ENCODE peak calls at places on chromosome 17, in ten cellular contexts. A, J, I, Z, P, H, X, M, F and G are unnamed samples.

GRCh38 chr17:35747540-35748017 is 5.5 kb downstream of the GAS2L2 start:
- DNase-seq in Z (peak; percentile 74), X (peak; percentile 67), H (peak; percentile 77), P (peak; percentile 74), A (no peak), F (peak; percentile 80), J (peak; percentile 86), M (peak; percentile 59), I (peak; percentile 81), G (peak; percentile 86)

GRCh38 chr17:1783834-1784611 is 22.2 kb downstream of the SERPINF1 start:
- DNase-seq in Z (peak; percentile 31), H (peak; percentile 74), M (peak; percentile 81), J (peak; percentile 68), A (peak; percentile 92), F (peak; percentile 85), I (peak; percentile 97), P (peak; percentile 68), X (peak; percentile 75), G (no peak)

GRCh38 chr17:35738519-35739133 is 7.2 kb downstream of the RASL10B start:
- DNase-seq in X (no peak), J (no peak), P (no peak), A (peak; percentile 52), H (no peak), I (no peak), F (no peak), M (no peak), Z (no peak), G (no peak)

GRCh38 chr17:20156196-20157077 is 147.3 kb downstream of the SPECC1 start:
- DNase-seq in I (no peak), X (no peak), F (peak; percentile 82), Z (peak; percentile 73), H (peak; percentile 61), P (peak; percentile 40), A (no peak), M (peak; percentile 49), J (peak; percentile 70), G (no peak)

GRCh38 chr17:10261098-10261497 is 62.7 kb upstream of the GAS7 start:
- DNase-seq in M (no peak), F (no peak), A (no peak), X (no peak), P (no peak), Z (no peak), I (no peak), H (no peak), J (no peak), G (no peak)

GRCh38 chr17:20228860-20229259 is 219.7 kb downstream of the SPECC1 start:
- DNase-seq in J (no peak), A (no peak), P (no peak), M (peak; percentile 56), X (no peak), Z (no peak), F (no peak), I (no peak), H (no peak), G (no peak)

GRCh38 chr17:56635640-56636039 is 42.1 kb downstream of the NOG start:
- DNase-seq in H (no peak), X (no peak), I (no peak), Z (no peak), M (no peak), J (no peak), A (no peak), F (no peak), P (no peak), G (no peak)

GRCh38 chr17:82848022-82848592 is 8.3 kb upstream of the ZNF750 start:
- DNase-seq in A (no peak), I (peak; percentile 23), X (no peak), J (no peak), P (peak; percentile 86), H (peak; percentile 82), Z (no peak), M (peak; percentile 76), F (peak; percentile 89), G (no peak)

GRCh38 chr17:17079336-17079735 is 37.1 kb downstream of the MPRIP start:
- DNase-seq in A (no peak), Z (no peak), J (no peak), M (no peak), X (no peak), I (no peak), P (no peak), F (peak; percentile 28), H (no peak), G (no peak)

GRCh38 chr17:69761011-69761410 is 314.0 kb upstream of the KCNJ16 start:
- DNase-seq in A (no peak), P (no peak), Z (no peak), F (no peak), M (peak; percentile 45), H (no peak), J (no peak), X (no peak), I (no peak), G (no peak)

GRCh38 chr17:60904582-60904981 is 226.9 kb downstream of the BCAS3 start:
- DNase-seq in J (no peak), M (no peak), X (no peak), I (no peak), P (no peak), Z (no peak), A (no peak), F (no peak), H (no peak), G (no peak)

GRCh38 chr17:58991718-58992331 is 114.9 kb downstream of the TRIM37 start:
- DNase-seq in P (no peak), H (peak; percentile 22), M (peak; percentile 87), Z (no peak), A (no peak), I (no peak), X (no peak), F (no peak), J (peak; percentile 37), G (no peak)

GRCh38 chr17:67125417-67125816 is 81.1 kb downstream of the CACNG1 start:
- DNase-seq in Z (no peak), H (no peak), A (no peak), P (no peak), I (no peak), M (peak; percentile 38), F (no peak), X (no peak), J (no peak), G (no peak)

GRCh38 chr17:2975469-2975958 is 87.9 kb downstream of the OR1D5 start:
- DNase-seq in X (no peak), Z (no peak), H (peak; percentile 40), M (peak; percentile 21), F (peak; percentile 59), J (no peak), P (peak; percentile 61), A (no peak), I (no peak), G (no peak)

GRCh38 chr17:11241611-11242226 is 706 bp downstream of the SHISA6 start:
- DNase-seq in M (no peak), F (no peak), Z (no peak), I (no peak), X (no peak), H (peak; percentile 33), J (no peak), A (peak; percentile 80), P (peak; percentile 54), G (no peak)

DNA sequence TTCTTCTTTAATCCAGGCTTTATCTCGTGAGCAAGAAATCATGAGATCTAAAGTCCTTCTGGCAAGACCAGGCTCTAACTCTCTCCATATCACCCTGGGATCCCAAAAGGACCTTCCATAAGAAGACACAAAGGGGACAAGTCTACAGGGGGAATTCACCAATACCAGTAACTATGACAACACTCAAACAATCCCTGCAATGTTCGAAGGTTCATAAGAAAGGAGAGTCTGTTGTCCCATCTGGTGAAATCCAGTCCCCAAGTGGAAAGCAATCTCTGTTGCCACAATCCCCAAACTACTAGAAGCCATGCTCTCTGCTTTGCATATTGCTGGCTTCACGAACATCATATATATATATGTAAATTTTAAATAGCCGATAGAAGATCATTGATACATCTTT is 44.9 kb upstream of the CDRT4 start:
- DNase-seq in M (no peak), H (no peak), A (no peak), P (no peak), F (no peak), I (no peak), X (no peak), J (no peak), Z (no peak), G (no peak)
- H3K27ac ChIP-seq in M (no peak overlapping the region), H (peak overlapping the region; percentile 47), A (peak overlapping the region; percentile 16), P (no peak overlapping the region), F (peak overlapping the region; percentile 40), I (peak overlapping the region; percentile 80), X (no peak overlapping the region), J (no peak overlapping the region), Z (no peak overlapping the region), G (no peak overlapping the region)

DNA sequence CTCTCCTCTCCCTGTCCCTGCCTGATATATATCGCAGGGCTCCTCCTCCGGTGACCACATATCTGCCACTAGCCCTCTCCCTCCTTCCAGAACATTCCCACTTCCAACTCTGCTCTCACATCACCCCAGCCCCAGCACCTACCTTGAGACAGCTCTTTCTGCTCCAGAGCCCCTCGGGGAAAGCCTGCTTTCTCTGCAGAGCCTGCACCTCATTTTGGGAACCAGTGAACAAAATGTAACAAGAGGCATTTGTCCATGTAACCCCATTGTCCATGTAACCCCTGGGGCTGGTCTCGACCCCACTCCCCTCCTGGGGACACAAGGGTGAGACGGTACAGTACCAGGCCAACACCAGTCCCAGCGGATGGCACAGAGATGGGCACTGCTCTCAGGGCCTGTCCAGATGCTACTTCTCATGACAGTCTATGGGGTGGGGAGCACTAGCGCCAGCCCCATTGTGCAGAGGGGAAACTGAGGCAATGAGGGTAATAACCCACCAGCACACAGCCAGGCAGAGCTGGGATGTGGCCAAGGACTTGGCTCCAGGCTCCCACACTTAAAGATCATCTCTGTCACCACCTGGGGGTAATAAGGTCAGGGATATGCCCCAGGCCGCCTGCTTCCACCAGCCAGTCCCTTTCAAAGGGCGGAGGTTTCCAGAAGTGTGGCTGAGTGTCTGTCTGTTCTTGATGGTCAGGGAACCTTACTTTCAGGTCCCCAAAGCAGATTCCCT is 42.8 kb downstream of the TBC1D16 start:
- DNase-seq in Z (no peak), J (no peak), I (no peak), X (no peak), H (no peak), F (no peak), P (no peak), M (no peak), A (no peak), G (no peak)
- H3K4me3 ChIP-seq in Z (peak overlapping the region; percentile 58), J (peak overlapping the region; percentile 51), I (no peak overlapping the region), X (peak overlapping the region; percentile 61), H (peak overlapping the region; percentile 46), F (no peak overlapping the region), P (no peak overlapping the region), M (peak overlapping the region; percentile 28), A (peak overlapping the region; percentile 35), G (no peak overlapping the region)

DNA sequence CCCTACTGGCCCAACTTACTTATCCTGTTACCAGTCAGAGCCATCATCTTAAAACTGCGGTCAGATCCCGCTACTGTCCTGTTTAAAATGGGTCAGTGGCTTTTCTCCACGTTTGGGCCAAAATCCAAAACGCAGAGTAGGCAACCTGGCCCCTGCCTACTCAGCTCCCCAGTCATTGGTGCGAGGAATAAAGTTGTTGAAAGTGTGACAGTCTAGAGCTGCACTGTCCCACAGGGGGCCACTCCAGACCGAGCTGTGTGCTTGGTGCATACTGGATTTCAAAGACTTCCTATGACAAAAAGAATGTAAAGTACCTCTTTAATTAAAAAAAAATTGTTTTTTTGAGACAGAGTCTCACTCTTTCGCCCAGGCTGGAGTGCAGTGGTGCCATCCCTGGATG is 21.2 kb upstream of the LYRM9 start:
- DNase-seq in H (no peak), P (no peak), Z (no peak), M (no peak), X (no peak), F (no peak), A (no peak), J (no peak), I (no peak), G (no peak)
- H3K27ac ChIP-seq in H (no peak overlapping the region), P (no peak overlapping the region), Z (no peak overlapping the region), M (no peak overlapping the region), X (no peak overlapping the region), F (no peak overlapping the region), A (no peak overlapping the region), J (no peak overlapping the region), I (no peak overlapping the region), G (no peak overlapping the region)

GRCh38 chr17:4607261-4607731 is 23.0 kb downstream of the SMTNL2 start:
- DNase-seq in F (no peak), A (no peak), X (no peak), J (no peak), Z (no peak), I (no peak), M (no peak), P (no peak), H (no peak), G (no peak)
- H3K4me3 ChIP-seq in F (no peak overlapping the region), A (no peak overlapping the region), X (peak overlapping the region; percentile 25), J (no peak overlapping the region), Z (no peak overlapping the region), I (no peak overlapping the region), M (no peak overlapping the region), P (no peak overlapping the region), H (no peak overlapping the region), G (no peak overlapping the region)